ENCODE peak calls at places on chromosome 4, in nine cellular contexts. One of them, this sample, is unnamed.
A peak's percentile ranks its signal among the peaks of the same experiment; 100 is the strongest.

GRCh38 chr4:13328591-13328990 is 155.5 kb downstream of the RAB28 start:
- DNase-seq in stromal cell of bone marrow: peak; percentile 28
- DNase-seq in activated T-helper 9 cell treated with anti-CD3 and anti-CD28 coated beads, Interleukin-2, amount 50 U/mL, for 16 hours: no peak
- DNase-seq in substantia nigra: no peak
- DNase-seq in neural progenitor cell: no peak
- DNase-seq in aorta: no peak
- DNase-seq in NCI-H345: no peak
- DNase-seq in activated CD4-positive, alpha-beta memory T cell treated with anti-CD3 and anti-CD28 coated beads, Interleukin-2, amount 10 ng/mL, durations not matched to agents 7 days and 5 days: no peak
- DNase-seq in IMR-90: peak; percentile 37
- DNase-seq in this sample: no peak

GRCh38 chr4:123621072-123621705 is 224.6 kb downstream of the SPRY1 start:
- DNase-seq in activated CD4-positive, alpha-beta memory T cell treated with anti-CD3 and anti-CD28 coated beads, Interleukin-2, amount 10 ng/mL, durations not matched to agents 7 days and 5 days: no peak
- DNase-seq in activated T-helper 9 cell treated with anti-CD3 and anti-CD28 coated beads, Interleukin-2, amount 50 U/mL, for 16 hours: no peak
- DNase-seq in aorta: no peak
- DNase-seq in substantia nigra: no peak
- DNase-seq in IMR-90: no peak
- DNase-seq in NCI-H345: no peak
- DNase-seq in neural progenitor cell: no peak
- DNase-seq in stromal cell of bone marrow: peak; percentile 53
- DNase-seq in this sample: no peak

GRCh38 chr4:169033660-169034059 is 23.6 kb upstream of the CBR4 start:
- DNase-seq in neural progenitor cell: no peak
- DNase-seq in NCI-H345: peak; percentile 8
- DNase-seq in stromal cell of bone marrow: no peak
- DNase-seq in substantia nigra: no peak
- DNase-seq in aorta: no peak
- DNase-seq in activated T-helper 9 cell treated with anti-CD3 and anti-CD28 coated beads, Interleukin-2, amount 50 U/mL, for 16 hours: no peak
- DNase-seq in activated CD4-positive, alpha-beta memory T cell treated with anti-CD3 and anti-CD28 coated beads, Interleukin-2, amount 10 ng/mL, durations not matched to agents 7 days and 5 days: no peak
- DNase-seq in IMR-90: no peak
- DNase-seq in this sample: no peak

GRCh38 chr4:67397931-67398330 is 147.4 kb downstream of the CENPC start:
- DNase-seq in aorta: no peak
- DNase-seq in substantia nigra: no peak
- DNase-seq in NCI-H345: no peak
- DNase-seq in activated CD4-positive, alpha-beta memory T cell treated with anti-CD3 and anti-CD28 coated beads, Interleukin-2, amount 10 ng/mL, durations not matched to agents 7 days and 5 days: no peak
- DNase-seq in neural progenitor cell: no peak
- DNase-seq in stromal cell of bone marrow: no peak
- DNase-seq in IMR-90: no peak
- DNase-seq in activated T-helper 9 cell treated with anti-CD3 and anti-CD28 coated beads, Interleukin-2, amount 50 U/mL, for 16 hours: no peak
- DNase-seq in this sample: no peak

GRCh38 chr4:130233377-130234047 is 1137.6 kb downstream of the C4orf33 start:
- DNase-seq in activated T-helper 9 cell treated with anti-CD3 and anti-CD28 coated beads, Interleukin-2, amount 50 U/mL, for 16 hours: no peak
- DNase-seq in activated CD4-positive, alpha-beta memory T cell treated with anti-CD3 and anti-CD28 coated beads, Interleukin-2, amount 10 ng/mL, durations not matched to agents 7 days and 5 days: no peak
- DNase-seq in aorta: no peak
- DNase-seq in substantia nigra: no peak
- DNase-seq in NCI-H345: no peak
- DNase-seq in neural progenitor cell: no peak
- DNase-seq in IMR-90: no peak
- DNase-seq in stromal cell of bone marrow: peak; percentile 36
- DNase-seq in this sample: no peak

GRCh38 chr4:103018391-103019318 is 850 bp downstream of the SLC9B1 start:
- DNase-seq in activated T-helper 9 cell treated with anti-CD3 and anti-CD28 coated beads, Interleukin-2, amount 50 U/mL, for 16 hours: no peak
- DNase-seq in substantia nigra: no peak
- DNase-seq in neural progenitor cell: no peak
- DNase-seq in IMR-90: no peak
- DNase-seq in activated CD4-positive, alpha-beta memory T cell treated with anti-CD3 and anti-CD28 coated beads, Interleukin-2, amount 10 ng/mL, durations not matched to agents 7 days and 5 days: no peak
- DNase-seq in NCI-H345: peak; percentile 1
- DNase-seq in aorta: no peak
- DNase-seq in stromal cell of bone marrow: no peak
- DNase-seq in this sample: no peak

GRCh38 chr4:30866907-30867306 is 146.7 kb downstream of the PCDH7 start:
- DNase-seq in activated CD4-positive, alpha-beta memory T cell treated with anti-CD3 and anti-CD28 coated beads, Interleukin-2, amount 10 ng/mL, durations not matched to agents 7 days and 5 days: no peak
- DNase-seq in activated T-helper 9 cell treated with anti-CD3 and anti-CD28 coated beads, Interleukin-2, amount 50 U/mL, for 16 hours: no peak
- DNase-seq in substantia nigra: no peak
- DNase-seq in IMR-90: no peak
- DNase-seq in neural progenitor cell: no peak
- DNase-seq in NCI-H345: no peak
- DNase-seq in stromal cell of bone marrow: no peak
- DNase-seq in aorta: no peak
- DNase-seq in this sample: no peak

GRCh38 chr4:106038012-106038411 is 142.7 kb downstream of the NPNT start:
- DNase-seq in activated CD4-positive, alpha-beta memory T cell treated with anti-CD3 and anti-CD28 coated beads, Interleukin-2, amount 10 ng/mL, durations not matched to agents 7 days and 5 days: no peak
- DNase-seq in NCI-H345: no peak
- DNase-seq in neural progenitor cell: no peak
- DNase-seq in substantia nigra: no peak
- DNase-seq in activated T-helper 9 cell treated with anti-CD3 and anti-CD28 coated beads, Interleukin-2, amount 50 U/mL, for 16 hours: no peak
- DNase-seq in IMR-90: no peak
- DNase-seq in aorta: no peak
- DNase-seq in stromal cell of bone marrow: no peak
- DNase-seq in this sample: no peak

GRCh38 chr4:165355900-165356300 is 22.9 kb upstream of the CPE start:
- DNase-seq in aorta: no peak
- DNase-seq in neural progenitor cell: peak; percentile 78
- DNase-seq in NCI-H345: peak; percentile 63
- DNase-seq in stromal cell of bone marrow: no peak
- DNase-seq in substantia nigra: peak; percentile 44
- DNase-seq in IMR-90: peak; percentile 20
- DNase-seq in activated T-helper 9 cell treated with anti-CD3 and anti-CD28 coated beads, Interleukin-2, amount 50 U/mL, for 16 hours: no peak
- DNase-seq in activated CD4-positive, alpha-beta memory T cell treated with anti-CD3 and anti-CD28 coated beads, Interleukin-2, amount 10 ng/mL, durations not matched to agents 7 days and 5 days: no peak
- DNase-seq in this sample: no peak